ENCODE peak calls at places on chromosomes 5 and 9, in six cellular contexts. One of them, this sample, is unnamed.

GRCh38 chr9:123544007-123544827 is 188.2 kb downstream of the CRB2 start:
- DNase-seq in activated CD8-positive, alpha-beta memory T cell treated with anti-CD3 and anti-CD28 coated beads for 4 hours: no peak
- DNase-seq in CD8-positive, alpha-beta T cell: no peak
- DNase-seq in ecto neural progenitor cell: no peak
- DNase-seq in suprapubic skin: no peak
- DNase-seq in left cardiac atrium: no peak
- DNase-seq in this sample: no peak

GRCh38 chr5:170747851-170748250 is 35.7 kb upstream of the GABRP start:
- DNase-seq in activated CD8-positive, alpha-beta memory T cell treated with anti-CD3 and anti-CD28 coated beads for 4 hours: no peak
- DNase-seq in CD8-positive, alpha-beta T cell: no peak
- DNase-seq in ecto neural progenitor cell: peak
- DNase-seq in suprapubic skin: no peak
- DNase-seq in left cardiac atrium: no peak
- DNase-seq in this sample: no peak

GRCh38 chr9:109411818-109412352 is 86.2 kb downstream of the PTPN3 start:
- DNase-seq in activated CD8-positive, alpha-beta memory T cell treated with anti-CD3 and anti-CD28 coated beads for 4 hours: no peak
- DNase-seq in CD8-positive, alpha-beta T cell: no peak
- DNase-seq in ecto neural progenitor cell: no peak
- DNase-seq in suprapubic skin: no peak
- DNase-seq in left cardiac atrium: no peak
- DNase-seq in this sample: no peak

GRCh38 chr5:7213525-7213924 is 182.4 kb upstream of the ADCY2 start:
- DNase-seq in activated CD8-positive, alpha-beta memory T cell treated with anti-CD3 and anti-CD28 coated beads for 4 hours: no peak
- DNase-seq in CD8-positive, alpha-beta T cell: no peak
- DNase-seq in ecto neural progenitor cell: no peak
- DNase-seq in suprapubic skin: no peak
- DNase-seq in left cardiac atrium: no peak
- DNase-seq in this sample: no peak

GRCh38 chr5:5933651-5934050 is 444.7 kb downstream of the MED10 start:
- DNase-seq in activated CD8-positive, alpha-beta memory T cell treated with anti-CD3 and anti-CD28 coated beads for 4 hours: no peak
- DNase-seq in CD8-positive, alpha-beta T cell: no peak
- DNase-seq in ecto neural progenitor cell: no peak
- DNase-seq in suprapubic skin: no peak
- DNase-seq in left cardiac atrium: no peak
- DNase-seq in this sample: no peak

GRCh38 chr9:79524266-79524665 is 47.5 kb upstream of the TLE4 start:
- DNase-seq in activated CD8-positive, alpha-beta memory T cell treated with anti-CD3 and anti-CD28 coated beads for 4 hours: no peak
- DNase-seq in CD8-positive, alpha-beta T cell: no peak
- DNase-seq in ecto neural progenitor cell: no peak
- DNase-seq in suprapubic skin: no peak
- DNase-seq in left cardiac atrium: no peak
- DNase-seq in this sample: no peak

GRCh38 chr5:75091597-75091996 is 39.2 kb upstream of the GCNT4 start:
- DNase-seq in activated CD8-positive, alpha-beta memory T cell treated with anti-CD3 and anti-CD28 coated beads for 4 hours: no peak
- DNase-seq in CD8-positive, alpha-beta T cell: no peak
- DNase-seq in ecto neural progenitor cell: no peak
- DNase-seq in suprapubic skin: no peak
- DNase-seq in left cardiac atrium: no peak
- DNase-seq in this sample: no peak

GRCh38 chr5:111214343-111214742 is 9.8 kb upstream of the CAMK4 start:
- DNase-seq in activated CD8-positive, alpha-beta memory T cell treated with anti-CD3 and anti-CD28 coated beads for 4 hours: no peak
- DNase-seq in CD8-positive, alpha-beta T cell: no peak
- DNase-seq in ecto neural progenitor cell: no peak
- DNase-seq in suprapubic skin: no peak
- DNase-seq in left cardiac atrium: no peak
- DNase-seq in this sample: no peak

GRCh38 chr9:129270205-129270604 is 92.1 kb upstream of the IER5L start:
- DNase-seq in activated CD8-positive, alpha-beta memory T cell treated with anti-CD3 and anti-CD28 coated beads for 4 hours: no peak
- DNase-seq in CD8-positive, alpha-beta T cell: peak
- DNase-seq in ecto neural progenitor cell: no peak
- DNase-seq in suprapubic skin: no peak
- DNase-seq in left cardiac atrium: no peak
- DNase-seq in this sample: no peak

This sample was measured in activated gamma-delta T cell treated with anti-CD3 and anti-CD28 coated beads, Interleukin-2, amount 50 U/mL, for 16 hours.